ENCODE peak calls at places on chromosomes 12 and 14, in five cellular contexts. V is SW480, W is right lobe of liver, P is hippocampal formation, D is ascending aorta. T is an unnamed sample.

GRCh38 chr14:75518625-75519024 is 3.6 kb upstream of the BATF start:
- DNase-seq in V (no peak), W (no peak), P (no peak), D (no peak), T (no peak)

GRCh38 chr14:103296007-103296406 is 38.0 kb upstream of the EIF5 start:
- DNase-seq in V (peak), W (no peak), P (no peak), D (no peak), T (no peak)

GRCh38 chr14:62694075-62694474 is 351.2 kb downstream of the KCNH5 start:
- DNase-seq in V (no peak), W (no peak), P (no peak), D (no peak), T (no peak)

GRCh38 chr12:107992870-107993451 is 136.1 kb upstream of the WSCD2 start:
- DNase-seq in V (peak), W (no peak), P (no peak), D (no peak), T (no peak)

GRCh38 chr12:11227373-11227772 is 40.6 kb upstream of the TAS2R42 start:
- DNase-seq in V (no peak), W (no peak), P (no peak), D (no peak), T (no peak)

GRCh38 chr12:42091769-42092168 is 52.9 kb downstream of the GXYLT1 start:
- DNase-seq in V (no peak), W (no peak), P (no peak), D (no peak), T (no peak)

GRCh38 chr14:26765768-26766550 is 168.1 kb upstream of the NOVA1 start:
- DNase-seq in V (no peak), W (no peak), P (no peak), D (no peak), T (no peak)

GRCh38 chr12:89417246-89417977 is 65.1 kb upstream of the DUSP6 start:
- DNase-seq in V (no peak), W (no peak), P (no peak), D (no peak), T (no peak)

GRCh38 chr14:90381999-90382451 is 14.8 kb upstream of the CALM1 start:
- DNase-seq in V (peak), W (peak), P (no peak), D (no peak), T (peak)

GRCh38 chr12:16359512-16360491 is 12.4 kb downstream of the MGST1 start:
- DNase-seq in V (no peak), W (peak), P (no peak), D (no peak), T (no peak)

GRCh38 chr14:49286257-49286983 is 299.8 kb downstream of the RPS29 start:
- DNase-seq in V (no peak), W (no peak), P (no peak), D (no peak), T (no peak)

GRCh38 chr14:37253905-37254304 is 56.2 kb downstream of the MIPOL1 start:
- DNase-seq in V (no peak), W (no peak), P (no peak), D (no peak), T (no peak)

GRCh38 chr14:103198429-103199140 is 75.3 kb downstream of the TNFAIP2 start:
- DNase-seq in V (no peak), W (no peak), P (no peak), D (no peak), T (no peak)

GRCh38 chr14:104335611-104336010 is 197.2 kb downstream of the KIF26A start:
- DNase-seq in V (no peak), W (no peak), P (no peak), D (no peak), T (peak)

GRCh38 chr14:106277503-106277902 is 751.1 kb downstream of the TMEM121 start:
- DNase-seq in V (peak), W (no peak), P (no peak), D (no peak), T (no peak)

GRCh38 chr14:104004849-104005248 is 62.5 kb upstream of the RD3L start:
- DNase-seq in V (no peak), W (no peak), P (no peak), D (no peak), T (no peak)

GRCh38 chr12:112285600-112286401 is 96.4 kb downstream of the HECTD4 start:
- DNase-seq in V (no peak), W (no peak), P (no peak), D (no peak), T (no peak)

GRCh38 chr12:30863839-30864238 is 62.7 kb upstream of the TSPAN11 start:
- DNase-seq in V (no peak), W (no peak), P (no peak), D (no peak), T (no peak)

GRCh38 chr14:104086210-104086660 is 735 bp downstream of the ASPG start:
- DNase-seq in V (no peak), W (peak), P (no peak), D (no peak), T (no peak)

T was measured in breast epithelium.